ENCODE peak calls at places on chromosomes 2 and 18, in seven cellular contexts. One of them, this sample, is unnamed.

GRCh38 chr2:85237849-85238570 is 89.8 kb downstream of the TGOLN2 start:
- DNase-seq in NB4: no peak
- DNase-seq in PC-3: no peak
- DNase-seq in cardiac fibroblast: no peak
- DNase-seq in GM13976: no peak
- DNase-seq in A549: no peak
- DNase-seq in BJ: no peak
- DNase-seq in this sample: no peak

GRCh38 chr2:68230246-68231060 is 21.9 kb downstream of the PPP3R1 start:
- DNase-seq in NB4: no peak
- DNase-seq in PC-3: no peak
- DNase-seq in cardiac fibroblast: peak; percentile 39
- DNase-seq in GM13976: no peak
- DNase-seq in A549: no peak
- DNase-seq in BJ: no peak
- DNase-seq in this sample: no peak

GRCh38 chr2:62284471-62284870 is 88.6 kb downstream of the B3GNT2 start:
- DNase-seq in NB4: no peak
- DNase-seq in PC-3: no peak
- DNase-seq in cardiac fibroblast: no peak
- DNase-seq in GM13976: no peak
- DNase-seq in A549: no peak
- DNase-seq in BJ: no peak
- DNase-seq in this sample: no peak

GRCh38 chr18:45619062-45619825 is 4.0 kb downstream of the SLC14A2 start:
- DNase-seq in NB4: no peak
- DNase-seq in PC-3: no peak
- DNase-seq in cardiac fibroblast: no peak
- DNase-seq in GM13976: no peak
- DNase-seq in A549: no peak
- DNase-seq in BJ: no peak
- DNase-seq in this sample: no peak

GRCh38 chr2:54947596-54948519 is 102.4 kb downstream of the RTN4 start:
- DNase-seq in NB4: no peak
- DNase-seq in PC-3: no peak
- DNase-seq in cardiac fibroblast: no peak
- DNase-seq in GM13976: no peak
- DNase-seq in A549: no peak
- DNase-seq in BJ: no peak
- DNase-seq in this sample: peak; percentile 46

GRCh38 chr18:36757081-36757480 is 71.7 kb downstream of the TPGS2 start:
- DNase-seq in NB4: peak; percentile 34
- DNase-seq in PC-3: peak; percentile 53
- DNase-seq in cardiac fibroblast: peak; percentile 77
- DNase-seq in GM13976: peak; percentile 41
- DNase-seq in A549: peak; percentile 37
- DNase-seq in BJ: no peak
- DNase-seq in this sample: peak; percentile 41

GRCh38 chr2:190599546-190600220 is 49.2 kb upstream of the NAB1 start:
- DNase-seq in NB4: no peak
- DNase-seq in PC-3: no peak
- DNase-seq in cardiac fibroblast: no peak
- DNase-seq in GM13976: no peak
- DNase-seq in A549: no peak
- DNase-seq in BJ: no peak
- DNase-seq in this sample: no peak

GRCh38 chr2:126866451-126866850 is 32.2 kb upstream of the TEX51 start:
- DNase-seq in NB4: no peak
- DNase-seq in PC-3: no peak
- DNase-seq in cardiac fibroblast: no peak
- DNase-seq in GM13976: no peak
- DNase-seq in A549: no peak
- DNase-seq in BJ: no peak
- DNase-seq in this sample: no peak

GRCh38 chr2:206477296-206477695 is 34.0 kb downstream of the ADAM23 start:
- DNase-seq in NB4: no peak
- DNase-seq in PC-3: no peak
- DNase-seq in cardiac fibroblast: peak; percentile 59
- DNase-seq in GM13976: no peak
- DNase-seq in A549: no peak
- DNase-seq in BJ: peak; percentile 35
- DNase-seq in this sample: no peak

GRCh38 chr2:8472545-8473361 is 209.1 kb upstream of the ID2 start:
- DNase-seq in NB4: peak; percentile 86
- DNase-seq in PC-3: no peak
- DNase-seq in cardiac fibroblast: no peak
- DNase-seq in GM13976: no peak
- DNase-seq in A549: no peak
- DNase-seq in BJ: no peak
- DNase-seq in this sample: no peak

GRCh38 chr2:216664593-216665034 is 30.7 kb downstream of the IGFBP5 start:
- DNase-seq in NB4: peak; percentile 85
- DNase-seq in PC-3: peak; percentile 23
- DNase-seq in cardiac fibroblast: peak; percentile 43
- DNase-seq in GM13976: no peak
- DNase-seq in A549: no peak
- DNase-seq in BJ: no peak
- DNase-seq in this sample: no peak
- TF ChIP-seq CTCF in NB4: peak; percentile 38
- TF ChIP-seq CTCF in PC-3: peak; percentile 46
- TF ChIP-seq CTCF in cardiac fibroblast: peak; percentile 25
- TF ChIP-seq CTCF in GM13976: peak; percentile 27
- TF ChIP-seq CTCF in A549: no peak
- TF ChIP-seq CTCF in BJ: peak; percentile 31
- TF ChIP-seq CTCF in this sample: peak; percentile 8

GRCh38 chr2:231672617-231673347 is 35.5 kb upstream of the PTMA start:
- DNase-seq in NB4: peak; percentile 65
- DNase-seq in PC-3: no peak
- DNase-seq in cardiac fibroblast: peak; percentile 40
- DNase-seq in GM13976: peak; percentile 84
- DNase-seq in A549: peak; percentile 89
- DNase-seq in BJ: no peak
- DNase-seq in this sample: no peak
- TF ChIP-seq CTCF in NB4: peak; percentile 45
- TF ChIP-seq CTCF in PC-3: peak; percentile 34
- TF ChIP-seq CTCF in cardiac fibroblast: peak; percentile 24
- TF ChIP-seq CTCF in GM13976: peak; percentile 47
- TF ChIP-seq CTCF in A549: peak; percentile 56
- TF ChIP-seq CTCF in BJ: peak; percentile 51
- TF ChIP-seq CTCF in this sample: peak; percentile 1

GRCh38 chr2:108315408-108316193 is 26.9 kb downstream of the SULT1C2 start:
- DNase-seq in NB4: no peak
- DNase-seq in PC-3: peak; percentile 54
- DNase-seq in cardiac fibroblast: no peak
- DNase-seq in GM13976: no peak
- DNase-seq in A549: no peak
- DNase-seq in BJ: no peak
- DNase-seq in this sample: no peak
- TF ChIP-seq CTCF in NB4: no peak
- TF ChIP-seq CTCF in PC-3: no peak
- TF ChIP-seq CTCF in cardiac fibroblast: no peak
- TF ChIP-seq CTCF in GM13976: no peak
- TF ChIP-seq CTCF in A549: no peak
- TF ChIP-seq CTCF in BJ: no peak
- TF ChIP-seq CTCF in this sample: no peak

GRCh38 chr18:9828794-9829712 is 56.7 kb upstream of the TXNDC2 start:
- DNase-seq in NB4: peak; percentile 56
- DNase-seq in PC-3: peak; percentile 24
- DNase-seq in cardiac fibroblast: no peak
- DNase-seq in GM13976: no peak
- DNase-seq in A549: no peak
- DNase-seq in BJ: no peak
- DNase-seq in this sample: no peak

GRCh38 chr18:9827856-9828793 is 57.6 kb upstream of the TXNDC2 start:
- DNase-seq in NB4: peak; percentile 98
- DNase-seq in PC-3: peak; percentile 99
- DNase-seq in cardiac fibroblast: peak; percentile 99
- DNase-seq in GM13976: no peak
- DNase-seq in A549: peak; percentile 94
- DNase-seq in BJ: peak; percentile 76
- DNase-seq in this sample: no peak

GRCh38 chr18:9831723-9832199 is 54.0 kb upstream of the TXNDC2 start:
- DNase-seq in NB4: no peak
- DNase-seq in PC-3: no peak
- DNase-seq in cardiac fibroblast: no peak
- DNase-seq in GM13976: no peak
- DNase-seq in A549: no peak
- DNase-seq in BJ: no peak
- DNase-seq in this sample: no peak

GRCh38 chr18:9832871-9833270 is 52.9 kb upstream of the TXNDC2 start:
- DNase-seq in NB4: no peak
- DNase-seq in PC-3: no peak
- DNase-seq in cardiac fibroblast: no peak
- DNase-seq in GM13976: no peak
- DNase-seq in A549: no peak
- DNase-seq in BJ: no peak
- DNase-seq in this sample: no peak

DNA sequence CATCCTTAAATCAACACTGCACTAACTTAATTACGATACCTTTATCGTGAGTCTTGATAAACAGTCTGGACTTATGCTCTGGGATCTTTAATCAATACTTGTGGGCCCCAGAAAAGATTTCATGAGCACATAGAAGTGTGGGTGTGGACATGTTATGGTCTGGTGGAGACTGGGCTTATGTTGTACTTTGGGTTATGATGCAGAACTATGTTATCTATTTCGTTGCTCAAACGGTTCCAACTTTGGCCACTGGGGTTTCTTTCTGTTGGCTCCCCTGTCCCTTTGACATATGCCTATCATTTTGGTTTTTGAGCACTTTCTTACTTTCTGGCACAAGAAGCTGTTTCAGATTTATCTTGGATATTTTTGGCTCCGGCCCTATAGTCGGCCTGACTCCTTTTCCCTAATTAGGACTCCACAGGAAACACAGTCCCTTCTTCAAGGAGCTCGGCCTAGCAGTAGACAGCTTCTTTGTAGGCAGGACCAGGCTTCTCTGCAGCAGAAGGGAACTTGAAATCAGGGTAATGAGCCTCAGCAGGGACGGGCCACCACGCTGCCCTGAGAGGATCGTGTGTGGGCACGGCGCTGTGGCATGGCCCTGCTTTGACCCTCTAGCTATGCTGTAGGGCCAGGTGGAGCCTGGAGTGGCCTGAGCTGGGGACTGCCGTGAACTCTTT is 54.6 kb upstream of the TXNDC2 start:
- DNase-seq in NB4: no peak
- DNase-seq in PC-3: no peak
- DNase-seq in cardiac fibroblast: no peak
- DNase-seq in GM13976: no peak
- DNase-seq in A549: no peak
- DNase-seq in BJ: no peak
- DNase-seq in this sample: no peak
- TF ChIP-seq CTCF in NB4: no peak
- TF ChIP-seq CTCF in PC-3: peak; percentile 31
- TF ChIP-seq CTCF in cardiac fibroblast: peak; percentile 10
- TF ChIP-seq CTCF in GM13976: no peak
- TF ChIP-seq CTCF in A549: no peak
- TF ChIP-seq CTCF in BJ: no peak
- TF ChIP-seq CTCF in this sample: no peak

DNA sequence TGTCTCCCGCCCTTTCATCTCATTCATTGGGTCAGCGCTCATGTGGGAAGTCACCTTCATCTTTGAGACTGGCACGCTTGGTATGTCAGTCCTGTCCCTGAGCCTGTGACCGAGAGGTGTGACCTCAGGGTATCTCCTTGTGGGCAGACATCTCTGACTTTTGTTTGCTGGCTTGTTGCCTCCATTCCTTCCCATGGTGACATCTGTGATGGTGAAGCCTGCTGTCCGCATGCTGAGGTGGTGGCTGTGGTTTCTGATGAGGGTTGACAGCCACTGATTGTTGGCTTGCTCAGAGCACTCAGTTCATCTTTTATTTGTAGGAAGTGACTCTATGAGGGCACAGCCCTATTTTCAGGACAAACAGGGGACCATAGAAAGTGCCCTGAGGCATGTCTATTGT is 139.2 kb downstream of the SLC4A3 start:
- DNase-seq in NB4: no peak
- DNase-seq in PC-3: peak; percentile 3
- DNase-seq in cardiac fibroblast: no peak
- DNase-seq in GM13976: no peak
- DNase-seq in A549: no peak
- DNase-seq in BJ: no peak
- DNase-seq in this sample: no peak
- TF ChIP-seq CTCF in NB4: no peak
- TF ChIP-seq CTCF in PC-3: no peak
- TF ChIP-seq CTCF in cardiac fibroblast: no peak
- TF ChIP-seq CTCF in GM13976: no peak
- TF ChIP-seq CTCF in A549: no peak
- TF ChIP-seq CTCF in BJ: no peak
- TF ChIP-seq CTCF in this sample: no peak

DNA sequence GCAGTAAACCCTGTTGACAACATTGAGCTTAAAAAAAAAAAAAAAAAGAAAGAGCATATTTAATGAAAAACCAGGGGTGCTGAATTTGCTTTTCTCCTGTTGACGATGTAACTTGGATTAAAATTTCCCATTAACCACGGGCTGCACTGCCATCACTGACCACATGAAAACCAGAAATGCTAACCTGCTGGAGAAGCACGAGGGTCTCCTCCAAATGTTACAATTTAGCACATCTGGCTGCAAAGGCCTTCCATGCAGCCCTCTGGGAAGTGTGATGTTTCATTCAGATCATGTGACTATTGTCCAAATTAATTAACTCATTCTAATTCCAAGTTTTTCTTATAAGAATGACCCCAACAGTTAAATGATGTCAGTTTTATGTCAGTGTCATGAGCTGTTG is 26.9 kb upstream of the SERPINB12 start:
- DNase-seq in NB4: peak; percentile 6
- DNase-seq in PC-3: no peak
- DNase-seq in cardiac fibroblast: no peak
- DNase-seq in GM13976: no peak
- DNase-seq in A549: no peak
- DNase-seq in BJ: no peak
- DNase-seq in this sample: no peak
- TF ChIP-seq CTCF in NB4: no peak
- TF ChIP-seq CTCF in PC-3: peak; percentile 28
- TF ChIP-seq CTCF in cardiac fibroblast: peak; percentile 23
- TF ChIP-seq CTCF in GM13976: no peak
- TF ChIP-seq CTCF in A549: no peak
- TF ChIP-seq CTCF in BJ: peak; percentile 11
- TF ChIP-seq CTCF in this sample: no peak

This sample was measured in D721Med.